ENCODE peak calls at places on chromosome 10, in four cellular contexts. R is A549, I is K562, Y is GM23338. O is an unnamed sample.

GRCh38 chr10:34811126-34811967 is 3.7 kb downstream of the PARD3 start:
- DNase-seq in R (no peak), Y (peak), I (no peak), O (no peak)

GRCh38 chr10:89153086-89153485 is 54.0 kb downstream of the CH25H start:
- DNase-seq in Y (no peak), I (no peak), R (no peak), O (no peak)

GRCh38 chr10:119401671-119402395 is 140.7 kb downstream of the RGS10 start:
- DNase-seq in Y (no peak), R (peak), I (peak), O (no peak)

GRCh38 chr10:86342111-86342863 is 24.3 kb downstream of the GRID1 start:
- DNase-seq in Y (no peak), I (no peak), R (no peak), O (no peak)

GRCh38 chr10:73359492-73359891 is 828 bp upstream of the CFAP70 start:
- DNase-seq in I (no peak), R (no peak), Y (no peak), O (no peak)

GRCh38 chr10:77936697-77937567 is 10.4 kb upstream of the DLG5 start:
- DNase-seq in Y (no peak), I (peak), R (no peak), O (peak)

GRCh38 chr10:46557319-46558140 is 1.1 kb upstream of the GPRIN2 start:
- DNase-seq in I (no peak), Y (peak), R (no peak), O (peak)

GRCh38 chr10:78811174-78811573 is 257.6 kb upstream of the ZMIZ1 start:
- DNase-seq in R (no peak), Y (no peak), I (no peak), O (no peak)

GRCh38 chr10:123848564-123849457 is 42.8 kb downstream of the CPXM2 start:
- DNase-seq in I (no peak), Y (no peak), R (no peak), O (peak)

GRCh38 chr10:60739581-60739980 is 38.7 kb upstream of the CDK1 start:
- DNase-seq in R (no peak), I (no peak), Y (no peak), O (no peak)

GRCh38 chr10:45500304-45500703 is 126.3 kb downstream of the ALOX5 start:
- DNase-seq in R (no peak), I (no peak), Y (no peak), O (no peak)

GRCh38 chr10:70479161-70479531 is 579 bp downstream of the PALD1 start:
- DNase-seq in I (no peak), R (peak), Y (peak), O (no peak)

GRCh38 chr10:79413196-79413595 is 32.2 kb downstream of the ZCCHC24 start:
- DNase-seq in I (peak), Y (no peak), R (no peak), O (peak)

GRCh38 chr10:132497788-132498561 is 39.6 kb upstream of the INPP5A start:
- DNase-seq in I (no peak), R (no peak), Y (no peak), O (no peak)

GRCh38 chr10:15461353-15462108 is 90.4 kb upstream of the FAM171A1 start:
- DNase-seq in Y (no peak), R (peak), I (peak), O (no peak)

GRCh38 chr10:133102415-133103095 is 14.8 kb downstream of the ADGRA1 start:
- DNase-seq in R (no peak), I (no peak), Y (no peak), O (no peak)

GRCh38 chr10:86308056-86308455 is 58.5 kb downstream of the GRID1 start:
- DNase-seq in Y (no peak), R (no peak), I (no peak), O (no peak)

GRCh38 chr10:29860159-29860558 is 199.2 kb downstream of the JCAD start:
- DNase-seq in I (no peak), Y (no peak), R (no peak), O (no peak)

GRCh38 chr10:89079991-89080390 is 89.4 kb downstream of the FAS start:
- DNase-seq in Y (no peak), I (no peak), R (no peak), O (no peak)

GRCh38 chr10:7410306-7410799 is 481 bp downstream of the SFMBT2 start:
- DNase-seq in Y (peak), R (no peak), I (peak), O (no peak)

GRCh38 chr10:86301431-86301830 is 65.2 kb downstream of the GRID1 start:
- DNase-seq in I (no peak), R (no peak), Y (no peak), O (no peak)

GRCh38 chr10:23079700-23080099 is 15.7 kb upstream of the MSRB2 start:
- DNase-seq in Y (peak), I (no peak), R (no peak), O (no peak)

GRCh38 chr10:126337241-126337640 is 51.0 kb downstream of the ADAM12 start:
- DNase-seq in Y (no peak), R (no peak), I (no peak), O (no peak)
- TF ChIP-seq REST in Y (no peak), R (no peak), I (no peak), O (no peak)

GRCh38 chr10:49025347-49025983 is 85.8 kb upstream of the LRRC18 start:
- DNase-seq in Y (no peak), I (no peak), R (no peak), O (no peak)
- TF ChIP-seq REST in Y (no peak), I (no peak), R (no peak), O (no peak)

GRCh38 chr10:127506094-127506493 is 43.0 kb upstream of the NPS start:
- DNase-seq in R (no peak), I (no peak), Y (no peak), O (no peak)
- TF ChIP-seq REST in R (no peak), I (no peak), Y (no peak), O (no peak)

GRCh38 chr10:95411635-95412034 is 120.8 kb upstream of the PDLIM1 start:
- DNase-seq in I (no peak), Y (peak), R (no peak), O (no peak)
- TF ChIP-seq REST in I (no peak), Y (peak), R (peak), O (peak)

GRCh38 chr10:102713814-102714620 is at the start of gene ARL3:
- DNase-seq in R (peak), Y (peak), I (peak), O (peak)
- TF ChIP-seq REST in R (peak), Y (no peak), I (no peak), O (peak)

GRCh38 chr10:100373298-100374136 is 26.5 kb downstream of the SCD start:
- DNase-seq in I (peak), Y (peak), R (peak), O (peak)
- TF ChIP-seq REST in I (no peak), Y (no peak), R (peak), O (no peak)